ENCODE peak calls at places on chromosomes 5 and 9, in five cellular contexts. X is epithelial cell of esophagus, P is SJSA1, C is BJ, L is WTC11. U is an unnamed sample.
A peak's percentile ranks its signal among the peaks of the same experiment; 100 is the strongest.

GRCh38 chr5:139960723-139961383 is 82.2 kb downstream of the NRG2 start:
- DNase-seq in X (no peak), P (no peak), C (no peak), L (no peak), U (peak; percentile 35)

GRCh38 chr5:83662558-83662957 is 58.1 kb downstream of the HAPLN1 start:
- DNase-seq in X (peak; percentile 13), P (no peak), C (no peak), L (no peak), U (no peak)

GRCh38 chr9:136084191-136084944 is 10.7 kb downstream of the NACC2 start:
- DNase-seq in X (no peak), P (no peak), C (no peak), L (no peak), U (peak; percentile 79)

GRCh38 chr9:81492710-81493447 is 196.5 kb downstream of the TLE1 start:
- DNase-seq in X (peak; percentile 93), P (peak; percentile 94), C (peak; percentile 86), L (no peak), U (no peak)

GRCh38 chr5:172769598-172770373 is 1.2 kb downstream of the DUSP1 start:
- DNase-seq in X (no peak), P (peak; percentile 70), C (no peak), L (no peak), U (peak; percentile 90)

GRCh38 chr5:67997892-67998457 is 217.6 kb upstream of the PIK3R1 start:
- DNase-seq in X (no peak), P (no peak), C (no peak), L (no peak), U (no peak)

GRCh38 chr5:169870221-169870620 is 110.1 kb downstream of the INSYN2B start:
- DNase-seq in X (no peak), P (no peak), C (no peak), L (no peak), U (no peak)

GRCh38 chr5:170743876-170744212 is 39.7 kb upstream of the GABRP start:
- DNase-seq in X (no peak), P (no peak), C (no peak), L (peak; percentile 59), U (no peak)

GRCh38 chr5:142063878-142064331 is 44.7 kb upstream of the NDFIP1 start:
- DNase-seq in X (no peak), P (peak; percentile 53), C (no peak), L (peak; percentile 44), U (peak; percentile 94)

GRCh38 chr9:94906181-94906580 is 179.7 kb downstream of the AOPEP start:
- DNase-seq in X (no peak), P (no peak), C (no peak), L (no peak), U (no peak)

GRCh38 chr9:93058357-93059096 is at the start of gene SUSD3:
- DNase-seq in X (peak; percentile 26), P (no peak), C (no peak), L (peak; percentile 89), U (no peak)

GRCh38 chr5:34045996-34046395 is 3.0 kb upstream of the C1QTNF3 start:
- DNase-seq in X (peak; percentile 69), P (peak; percentile 2), C (peak; percentile 23), L (no peak), U (no peak)

GRCh38 chr9:92185681-92186080 is 70.5 kb upstream of the SPTLC1 start:
- DNase-seq in X (no peak), P (no peak), C (no peak), L (no peak), U (no peak)

GRCh38 chr9:128644452-128644851 is 12.2 kb downstream of the DYNC2I2 start:
- DNase-seq in X (no peak), P (no peak), C (no peak), L (no peak), U (no peak)

GRCh38 chr5:90709323-90710148 is 150.9 kb downstream of the ADGRV1 start:
- DNase-seq in X (peak; percentile 57), P (peak; percentile 13), C (no peak), L (peak; percentile 54), U (no peak)

GRCh38 chr9:128637656-128638055 is 19.0 kb downstream of the DYNC2I2 start:
- DNase-seq in X (no peak), P (no peak), C (no peak), L (no peak), U (no peak)

GRCh38 chr5:45089870-45090269 is 281.1 kb downstream of the MRPS30 start:
- DNase-seq in X (no peak), P (no peak), C (no peak), L (no peak), U (no peak)

GRCh38 chr9:29332789-29333188 is 1759.5 kb upstream of the C9orf72 start:
- DNase-seq in X (peak; percentile 85), P (no peak), C (no peak), L (no peak), U (no peak)

GRCh38 chr9:100322954-100323536 is 29.7 kb downstream of the TEX10 start:
- DNase-seq in X (peak; percentile 47), P (peak; percentile 25), C (no peak), L (peak; percentile 28), U (no peak)

U was measured in posterior vena cava.